ENCODE peak calls at places on chromosomes 5 and 9, in four cellular contexts. W, R, Z and J are unnamed samples.

GRCh38 chr5:158824167-158824882 is 275.4 kb downstream of the EBF1 start:
- DNase-seq in R (no peak), W (no peak), Z (no peak), J (no peak)

GRCh38 chr9:70007831-70008230 is 35.8 kb upstream of the MAMDC2 start:
- DNase-seq in W (no peak), Z (no peak), R (no peak), J (no peak)

GRCh38 chr9:83706703-83707517 is 848 bp downstream of the UBQLN1 start:
- DNase-seq in Z (peak), W (no peak), R (peak), J (no peak)

GRCh38 chr5:134555223-134555790 is 29.8 kb downstream of the JADE2 start:
- DNase-seq in Z (no peak), W (no peak), R (peak), J (no peak)

GRCh38 chr9:31119882-31120481 is 1264.5 kb upstream of the ACO1 start:
- DNase-seq in R (peak), W (peak), Z (no peak), J (peak)

GRCh38 chr9:69385474-69386091 is 60.6 kb downstream of the ENTREP1 start:
- DNase-seq in W (no peak), R (peak), Z (no peak), J (no peak)

GRCh38 chr5:105508519-105508918 is 1945.9 kb upstream of the NUDT12 start:
- DNase-seq in R (no peak), W (peak), Z (no peak), J (no peak)

GRCh38 chr5:7518947-7519560 is 123.1 kb downstream of the ADCY2 start:
- DNase-seq in R (no peak), Z (no peak), W (no peak), J (no peak)

GRCh38 chr5:8685704-8686103 is 816.8 kb downstream of the MTRR start:
- DNase-seq in R (no peak), W (no peak), Z (peak), J (no peak)

GRCh38 chr9:17318821-17319320 is 184.0 kb downstream of the CNTLN start:
- DNase-seq in R (no peak), W (no peak), Z (no peak), J (no peak)

GRCh38 chr5:14193496-14193895 is 50.4 kb downstream of the TRIO start:
- DNase-seq in Z (no peak), R (peak), W (no peak), J (no peak)

GRCh38 chr9:36987891-36988290 is 46.2 kb downstream of the PAX5 start:
- DNase-seq in W (no peak), R (no peak), Z (no peak), J (no peak)

GRCh38 chr5:146745937-146746577 is 132.5 kb downstream of the PPP2R2B start:
- DNase-seq in Z (no peak), R (no peak), W (no peak), J (no peak)

GRCh38 chr5:122759310-122759709 is 15.6 kb upstream of the SNX2 start:
- DNase-seq in Z (no peak), R (no peak), W (no peak), J (no peak)

GRCh38 chr9:117278020-117278419 is 136.8 kb downstream of the ASTN2 start:
- DNase-seq in Z (no peak), W (no peak), R (no peak), J (no peak)

GRCh38 chr5:56361398-56361797 is 128.3 kb upstream of the ANKRD55 start:
- DNase-seq in R (no peak), W (no peak), Z (no peak), J (no peak)

GRCh38 chr9:35452481-35452880 is 37.4 kb upstream of the RUSC2 start:
- DNase-seq in R (no peak), W (no peak), Z (no peak), J (no peak)

GRCh38 chr9:112762726-112763518 is 12.4 kb downstream of the SNX30 start:
- DNase-seq in Z (no peak), R (no peak), W (no peak), J (no peak)

GRCh38 chr9:114218264-114219120 is 63.2 kb downstream of the COL27A1 start:
- DNase-seq in Z (no peak), W (no peak), R (peak), J (peak)

GRCh38 chr9:86202338-86202882 is 57.0 kb downstream of the C9orf153 start:
- DNase-seq in W (peak), Z (peak), R (peak), J (peak)

GRCh38 chr5:168244838-168245555 is 46.4 kb upstream of the WWC1 start:
- DNase-seq in W (no peak), R (no peak), Z (no peak), J (no peak)

GRCh38 chr9:132224645-132225044 is 62.8 kb downstream of the NTNG2 start:
- DNase-seq in W (no peak), Z (no peak), R (no peak), J (no peak)